ENCODE peak calls at places on chromosome 2, in nine cellular contexts. E is A549, M is H9, N is neuronal stem cell, I is heart left ventricle, B is foreskin keratinocyte, C is sigmoid colon, T is PC-9, Y is stomach. G is an unnamed sample. For H3K4me1, the result is how much of the 10 kb centered on the place peaks cover.

GRCh38 chr2:223078482-223078881 is 26.5 kb downstream of the KCNE4 start:
- DNase-seq in E (no peak), M (no peak), N (no peak), I (no peak), B (no peak), C (no peak), T (no peak), Y (no peak), G (no peak)

GRCh38 chr2:27211241-27211942 is 449 bp upstream of the ATRAID start:
- DNase-seq in E (no peak), M (no peak), N (no peak), I (no peak), B (peak), C (no peak), T (peak), Y (peak), G (no peak)

GRCh38 chr2:20916604-20917286 is 93.8 kb upstream of the LDAH start:
- DNase-seq in E (peak), M (peak), N (no peak), I (no peak), B (peak), C (peak), T (no peak), Y (no peak), G (no peak)

GRCh38 chr2:31349684-31350083 is 64.9 kb downstream of the XDH start:
- DNase-seq in E (no peak), M (no peak), N (no peak), I (no peak), B (no peak), C (no peak), T (no peak), Y (no peak), G (no peak)

GRCh38 chr2:134307334-134307733 is 53.5 kb downstream of the MGAT5 start:
- DNase-seq in E (no peak), M (no peak), N (no peak), I (no peak), B (no peak), C (no peak), T (no peak), Y (no peak), G (no peak)

GRCh38 chr2:204628926-204629661 is 83.8 kb downstream of the PARD3B start:
- DNase-seq in E (no peak), M (no peak), N (no peak), I (no peak), B (no peak), C (no peak), T (no peak), Y (no peak), G (no peak)

GRCh38 chr2:118986733-118987132 is 44.7 kb downstream of the MARCO start:
- DNase-seq in E (no peak), M (no peak), N (no peak), I (no peak), B (no peak), C (no peak), T (no peak), Y (no peak), G (no peak)

GRCh38 chr2:40371525-40372277 is 80.2 kb downstream of the SLC8A1 start:
- DNase-seq in E (no peak), M (peak), N (peak), I (peak), B (peak), C (peak), T (no peak), Y (no peak), G (no peak)

GRCh38 chr2:157246212-157247067 is 11.1 kb upstream of the GALNT5 start:
- DNase-seq in E (peak), M (peak), N (peak), I (no peak), B (peak), C (no peak), T (peak), Y (no peak), G (no peak)

GRCh38 chr2:212327171-212327809 is 211.3 kb downstream of the ERBB4 start:
- DNase-seq in E (peak), M (no peak), N (no peak), I (no peak), B (no peak), C (no peak), T (no peak), Y (no peak), G (no peak)

GRCh38 chr2:106095478-106096392 is 98.4 kb downstream of the UXS1 start:
- DNase-seq in E (no peak), M (no peak), N (no peak), I (no peak), B (no peak), C (no peak), T (no peak), Y (no peak), G (peak)

GRCh38 chr2:70918016-70918415 is 17.7 kb upstream of the ATP6V1B1 start:
- DNase-seq in E (no peak), M (peak), N (no peak), I (no peak), B (no peak), C (peak), T (no peak), Y (no peak), G (no peak)

GRCh38 chr2:160910681-160911080 is 249.5 kb upstream of the TANK start:
- DNase-seq in E (no peak), M (no peak), N (no peak), I (no peak), B (no peak), C (no peak), T (no peak), Y (no peak), G (no peak)

GRCh38 chr2:55156326-55156725 is 75.8 kb downstream of the CLHC1 start:
- DNase-seq in E (no peak), M (no peak), N (no peak), I (no peak), B (no peak), C (no peak), T (no peak), Y (no peak), G (no peak)

GRCh38 chr2:72920317-72921087 is 3.2 kb downstream of the EMX1 start:
- DNase-seq in E (no peak), M (peak), N (no peak), I (no peak), B (no peak), C (peak), T (no peak), Y (peak), G (no peak)

GRCh38 chr2:143668236-143668635 is 539.0 kb downstream of the ARHGAP15 start:
- DNase-seq in E (no peak), M (no peak), N (peak), I (no peak), B (no peak), C (no peak), T (no peak), Y (no peak), G (no peak)

GRCh38 chr2:74528600-74529356 is 728 bp downstream of the AUP1 start:
- DNase-seq in E (no peak), M (no peak), N (no peak), I (peak), B (no peak), C (no peak), T (no peak), Y (no peak), G (no peak)

GRCh38 chr2:241070361-241070760 is 31.7 kb downstream of the MTERF4 start:
- DNase-seq in E (no peak), M (no peak), N (no peak), I (no peak), B (no peak), C (peak), T (no peak), Y (no peak), G (no peak)

GRCh38 chr2:62196278-62196901 is 475 bp downstream of the B3GNT2 start:
- DNase-seq in E (peak), M (no peak), N (peak), I (no peak), B (peak), C (peak), T (no peak), Y (peak), G (peak)

GRCh38 chr2:204274991-204275390 is 270.3 kb upstream of the PARD3B start:
- DNase-seq in E (no peak), M (no peak), N (no peak), I (no peak), B (no peak), C (no peak), T (no peak), Y (no peak), G (no peak)

GRCh38 chr2:191866195-191866594 is 19.3 kb upstream of the CAVIN2 start:
- DNase-seq in E (no peak), M (no peak), N (no peak), I (no peak), B (no peak), C (no peak), T (no peak), Y (no peak), G (no peak)

GRCh38 chr2:114119846-114120348 is 230.0 kb downstream of the ACTR3 start:
- DNase-seq in E (no peak), M (no peak), N (no peak), I (no peak), B (no peak), C (no peak), T (no peak), Y (no peak), G (no peak)

GRCh38 chr2:204472375-204472774 is 72.9 kb upstream of the PARD3B start:
- DNase-seq in E (no peak), M (no peak), N (no peak), I (no peak), B (no peak), C (no peak), T (no peak), Y (no peak), G (no peak)

GRCh38 chr2:203743441-203743932 is 37.0 kb downstream of the CD28 start:
- DNase-seq in E (no peak), M (no peak), N (no peak), I (no peak), B (no peak), C (no peak), T (no peak), Y (no peak), G (no peak)

GRCh38 chr2:86577817-86578456 is 14.7 kb upstream of the CHMP3 start:
- DNase-seq in E (no peak), M (no peak), N (no peak), I (no peak), B (no peak), C (no peak), T (no peak), Y (no peak), G (no peak)

GRCh38 chr2:148524519-148524919 is 120.0 kb upstream of the EPC2 start:
- DNase-seq in E (no peak), M (no peak), N (no peak), I (no peak), B (no peak), C (no peak), T (no peak), Y (no peak), G (peak)

GRCh38 chr2:180983468-180984388 is 3.3 kb downstream of the UBE2E3 start:
- DNase-seq in E (peak), M (no peak), N (peak), I (no peak), B (peak), C (no peak), T (peak), Y (no peak), G (no peak)

GRCh38 chr2:144995482-144995881 is 475.6 kb upstream of the ZEB2 start:
- DNase-seq in E (no peak), M (no peak), N (no peak), I (no peak), B (no peak), C (no peak), T (no peak), Y (no peak), G (no peak)

GRCh38 chr2:1736045-1736444 is 8.3 kb downstream of the PXDN start:
- DNase-seq in E (no peak), M (no peak), N (no peak), I (no peak), B (no peak), C (no peak), T (no peak), Y (no peak), G (no peak)

GRCh38 chr2:162113771-162114168 is 38.3 kb downstream of the GCG start:
- DNase-seq in E (no peak), M (no peak), N (no peak), I (no peak), B (peak), C (no peak), T (no peak), Y (no peak), G (no peak)

GRCh38 chr2:165793779-165794519 is at the start of gene GALNT3:
- DNase-seq in E (no peak), M (peak), N (peak), I (peak), B (peak), C (peak), T (peak), Y (peak), G (peak)

GRCh38 chr2:64837925-64838641 is 151.1 kb upstream of the SLC1A4 start:
- DNase-seq in E (peak), M (no peak), N (no peak), I (no peak), B (peak), C (peak), T (peak), Y (no peak), G (no peak)

GRCh38 chr2:64837116-64837704 is 152.0 kb upstream of the SLC1A4 start:
- DNase-seq in E (peak), M (no peak), N (no peak), I (no peak), B (peak), C (no peak), T (peak), Y (no peak), G (no peak)

GRCh38 chr2:64838817-64839216 is 150.4 kb upstream of the SLC1A4 start:
- DNase-seq in E (peak), M (no peak), N (no peak), I (no peak), B (peak), C (no peak), T (peak), Y (no peak), G (no peak)

GRCh38 chr2:64839844-64840243 is 149.4 kb upstream of the SLC1A4 start:
- DNase-seq in E (no peak), M (no peak), N (no peak), I (no peak), B (no peak), C (no peak), T (no peak), Y (no peak), G (no peak)

DNA sequence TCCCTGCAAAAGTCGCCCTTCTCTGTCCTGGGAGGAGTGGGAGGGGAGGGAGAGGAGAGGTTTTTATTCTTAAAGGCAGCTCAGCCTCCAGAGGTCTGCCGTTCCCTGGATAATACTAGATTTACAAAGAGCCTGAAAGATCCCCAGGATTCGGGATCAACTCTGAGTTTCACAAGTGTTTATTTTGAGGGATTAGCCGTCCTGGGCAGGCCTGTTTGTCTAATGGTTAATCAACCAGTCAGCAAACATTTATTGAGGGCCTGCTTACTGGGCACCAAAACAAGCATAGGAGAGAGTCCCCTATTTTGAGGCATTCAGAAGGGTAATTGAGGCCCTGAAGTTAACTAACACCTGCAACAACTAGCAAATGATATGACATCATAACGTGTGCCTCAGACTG is 152.6 kb upstream of the SLC1A4 start:
- DNase-seq in E (no peak), M (no peak), N (no peak), I (no peak), B (no peak), C (no peak), T (no peak), Y (no peak), G (no peak)
- H3K4me1 ChIP-seq in E (half or more), M (under half), N (under half), I (under half), B (under half), C (under half), T (half or more), Y (under half), G (under half)

GRCh38 chr2:233486357-233486756 is 80.2 kb downstream of the USP40 start:
- DNase-seq in E (no peak), M (no peak), N (no peak), I (no peak), B (no peak), C (no peak), T (no peak), Y (no peak), G (no peak)
- H3K27ac ChIP-seq in E (peak), M (no peak), N (no peak), I (no peak), B (peak), C (no peak), T (peak), Y (peak), G (no peak)

GRCh38 chr2:10305254-10305635 is 2.5 kb downstream of the HPCAL1 start:
- DNase-seq in E (no peak), M (no peak), N (no peak), I (no peak), B (no peak), C (no peak), T (peak), Y (no peak), G (peak)
- H3K4me1 ChIP-seq in E (half or more), M (under half), N (under half), I (under half), B (under half), C (under half), T (half or more), Y (half or more), G (half or more)

GRCh38 chr2:29460191-29460590 is 345.0 kb downstream of the CLIP4 start:
- DNase-seq in E (no peak), M (no peak), N (no peak), I (no peak), B (no peak), C (no peak), T (no peak), Y (no peak), G (no peak)
- H3K27ac ChIP-seq in E (no peak), M (no peak), N (no peak), I (no peak), B (no peak), C (no peak), T (no peak), Y (no peak), G (no peak)

DNA sequence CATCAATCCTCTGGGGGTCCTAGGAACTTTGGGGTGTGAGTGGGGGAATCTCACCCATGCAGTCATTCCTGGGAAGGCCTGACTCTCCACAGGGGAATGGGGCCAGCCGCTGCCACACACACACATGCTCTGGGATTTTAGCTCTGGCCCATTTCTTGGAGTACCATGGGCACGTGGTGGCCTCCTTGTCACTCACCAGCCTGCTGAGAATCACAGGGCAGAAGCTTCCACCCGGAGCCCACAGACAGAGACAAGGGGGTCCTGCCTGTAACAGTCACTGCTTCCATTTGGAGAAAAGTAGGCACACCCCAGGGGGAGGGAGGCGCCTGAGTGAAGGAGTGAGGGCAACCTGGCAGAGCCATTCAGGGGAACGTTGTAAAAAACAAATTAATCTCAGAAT is 48.8 kb downstream of the TWIST2 start:
- DNase-seq in E (no peak), M (no peak), N (no peak), I (no peak), B (no peak), C (peak), T (no peak), Y (no peak), G (no peak)
- H3K4me1 ChIP-seq in E (under half), M (under half), N (under half), I (under half), B (under half), C (under half), T (under half), Y (half or more), G (under half)

GRCh38 chr2:200380833-200381542 is 74.5 kb downstream of the SPATS2L start:
- DNase-seq in E (no peak), M (no peak), N (no peak), I (no peak), B (peak), C (no peak), T (no peak), Y (no peak), G (no peak)

GRCh38 chr2:200378652-200379290 is 72.3 kb downstream of the SPATS2L start:
- DNase-seq in E (no peak), M (no peak), N (no peak), I (no peak), B (no peak), C (no peak), T (no peak), Y (no peak), G (no peak)

GRCh38 chr2:200377774-200378336 is 71.4 kb downstream of the SPATS2L start:
- DNase-seq in E (peak), M (no peak), N (no peak), I (no peak), B (no peak), C (no peak), T (peak), Y (peak), G (no peak)

GRCh38 chr2:200380139-200380561 is 73.7 kb downstream of the SPATS2L start:
- DNase-seq in E (no peak), M (no peak), N (no peak), I (no peak), B (no peak), C (no peak), T (no peak), Y (no peak), G (no peak)

GRCh38 chr2:200379481-200380120 is 73.1 kb downstream of the SPATS2L start:
- DNase-seq in E (no peak), M (no peak), N (no peak), I (no peak), B (peak), C (no peak), T (no peak), Y (no peak), G (no peak)
- H3K27ac ChIP-seq in E (peak), M (peak), N (no peak), I (no peak), B (peak), C (peak), T (peak), Y (peak), G (no peak)

G was measured in CD8-positive, alpha-beta memory T cell.